ENCODE peak calls at places on chromosomes 3 and 15, in eight cellular contexts. One of them, this sample, is unnamed.
A peak's percentile ranks its signal among the peaks of the same experiment; 100 is the strongest.

GRCh38 chr15:62165029-62165792 is at the start of gene C2CD4B:
- DNase-seq in activated naive CD8-positive, alpha-beta T cell treated with anti-CD3 and anti-CD28 coated beads, Interleukin-2, amount 50 U/mL, for 24 hours: peak; percentile 33
- DNase-seq in RPMI8226: peak; percentile 61
- DNase-seq in stimulated activated CD4-positive, alpha-beta T cell treated with anti-CD3 and anti-CD28 coated beads, Interleukin-4, amount 100 ng/mL, for 48 hours: peak; percentile 19
- DNase-seq in T-helper 22 cell: no peak
- DNase-seq in NCI-H2171: no peak
- DNase-seq in activated naive CD4-positive, alpha-beta T cell treated with anti-CD3 and anti-CD28 coated beads, Interleukin-2, amount 50 U/mL, for 16 hours: no peak
- DNase-seq in M059J: peak; percentile 3
- DNase-seq in this sample: no peak

GRCh38 chr3:46561951-46562350 is 4.2 kb downstream of the LRRC2 start:
- DNase-seq in activated naive CD8-positive, alpha-beta T cell treated with anti-CD3 and anti-CD28 coated beads, Interleukin-2, amount 50 U/mL, for 24 hours: no peak
- DNase-seq in RPMI8226: no peak
- DNase-seq in stimulated activated CD4-positive, alpha-beta T cell treated with anti-CD3 and anti-CD28 coated beads, Interleukin-4, amount 100 ng/mL, for 48 hours: no peak
- DNase-seq in T-helper 22 cell: no peak
- DNase-seq in NCI-H2171: no peak
- DNase-seq in activated naive CD4-positive, alpha-beta T cell treated with anti-CD3 and anti-CD28 coated beads, Interleukin-2, amount 50 U/mL, for 16 hours: no peak
- DNase-seq in M059J: peak; percentile 66
- DNase-seq in this sample: no peak

GRCh38 chr3:46897031-46897430 is 19.5 kb downstream of the PTH1R start:
- DNase-seq in activated naive CD8-positive, alpha-beta T cell treated with anti-CD3 and anti-CD28 coated beads, Interleukin-2, amount 50 U/mL, for 24 hours: no peak
- DNase-seq in RPMI8226: no peak
- DNase-seq in stimulated activated CD4-positive, alpha-beta T cell treated with anti-CD3 and anti-CD28 coated beads, Interleukin-4, amount 100 ng/mL, for 48 hours: no peak
- DNase-seq in T-helper 22 cell: no peak
- DNase-seq in NCI-H2171: no peak
- DNase-seq in activated naive CD4-positive, alpha-beta T cell treated with anti-CD3 and anti-CD28 coated beads, Interleukin-2, amount 50 U/mL, for 16 hours: no peak
- DNase-seq in M059J: no peak
- DNase-seq in this sample: no peak

GRCh38 chr3:27570421-27571106 is 86.4 kb upstream of the SLC4A7 start:
- DNase-seq in activated naive CD8-positive, alpha-beta T cell treated with anti-CD3 and anti-CD28 coated beads, Interleukin-2, amount 50 U/mL, for 24 hours: no peak
- DNase-seq in RPMI8226: no peak
- DNase-seq in stimulated activated CD4-positive, alpha-beta T cell treated with anti-CD3 and anti-CD28 coated beads, Interleukin-4, amount 100 ng/mL, for 48 hours: no peak
- DNase-seq in T-helper 22 cell: no peak
- DNase-seq in NCI-H2171: no peak
- DNase-seq in activated naive CD4-positive, alpha-beta T cell treated with anti-CD3 and anti-CD28 coated beads, Interleukin-2, amount 50 U/mL, for 16 hours: no peak
- DNase-seq in M059J: peak; percentile 36
- DNase-seq in this sample: no peak

GRCh38 chr3:147699175-147699838 is 290.1 kb downstream of the ZIC1 start:
- DNase-seq in activated naive CD8-positive, alpha-beta T cell treated with anti-CD3 and anti-CD28 coated beads, Interleukin-2, amount 50 U/mL, for 24 hours: no peak
- DNase-seq in RPMI8226: no peak
- DNase-seq in stimulated activated CD4-positive, alpha-beta T cell treated with anti-CD3 and anti-CD28 coated beads, Interleukin-4, amount 100 ng/mL, for 48 hours: no peak
- DNase-seq in T-helper 22 cell: no peak
- DNase-seq in NCI-H2171: no peak
- DNase-seq in activated naive CD4-positive, alpha-beta T cell treated with anti-CD3 and anti-CD28 coated beads, Interleukin-2, amount 50 U/mL, for 16 hours: no peak
- DNase-seq in M059J: peak; percentile 65
- DNase-seq in this sample: peak; percentile 59

GRCh38 chr3:185401319-185401955 is 38.5 kb downstream of the MAP3K13 start:
- DNase-seq in activated naive CD8-positive, alpha-beta T cell treated with anti-CD3 and anti-CD28 coated beads, Interleukin-2, amount 50 U/mL, for 24 hours: no peak
- DNase-seq in RPMI8226: no peak
- DNase-seq in stimulated activated CD4-positive, alpha-beta T cell treated with anti-CD3 and anti-CD28 coated beads, Interleukin-4, amount 100 ng/mL, for 48 hours: no peak
- DNase-seq in T-helper 22 cell: no peak
- DNase-seq in NCI-H2171: peak; percentile 48
- DNase-seq in activated naive CD4-positive, alpha-beta T cell treated with anti-CD3 and anti-CD28 coated beads, Interleukin-2, amount 50 U/mL, for 16 hours: no peak
- DNase-seq in M059J: peak; percentile 16
- DNase-seq in this sample: no peak

GRCh38 chr3:172098698-172099494 is 59.5 kb downstream of the FNDC3B start:
- DNase-seq in activated naive CD8-positive, alpha-beta T cell treated with anti-CD3 and anti-CD28 coated beads, Interleukin-2, amount 50 U/mL, for 24 hours: no peak
- DNase-seq in RPMI8226: no peak
- DNase-seq in stimulated activated CD4-positive, alpha-beta T cell treated with anti-CD3 and anti-CD28 coated beads, Interleukin-4, amount 100 ng/mL, for 48 hours: no peak
- DNase-seq in T-helper 22 cell: no peak
- DNase-seq in NCI-H2171: no peak
- DNase-seq in activated naive CD4-positive, alpha-beta T cell treated with anti-CD3 and anti-CD28 coated beads, Interleukin-2, amount 50 U/mL, for 16 hours: no peak
- DNase-seq in M059J: no peak
- DNase-seq in this sample: no peak

GRCh38 chr15:50907866-50908208 is 646 bp upstream of the AP4E1 start:
- DNase-seq in activated naive CD8-positive, alpha-beta T cell treated with anti-CD3 and anti-CD28 coated beads, Interleukin-2, amount 50 U/mL, for 24 hours: peak; percentile 59
- DNase-seq in RPMI8226: peak; percentile 63
- DNase-seq in stimulated activated CD4-positive, alpha-beta T cell treated with anti-CD3 and anti-CD28 coated beads, Interleukin-4, amount 100 ng/mL, for 48 hours: peak; percentile 42
- DNase-seq in T-helper 22 cell: peak; percentile 24
- DNase-seq in NCI-H2171: peak; percentile 34
- DNase-seq in activated naive CD4-positive, alpha-beta T cell treated with anti-CD3 and anti-CD28 coated beads, Interleukin-2, amount 50 U/mL, for 16 hours: peak; percentile 47
- DNase-seq in M059J: peak; percentile 49
- DNase-seq in this sample: no peak

GRCh38 chr3:5498981-5499380 is 311.5 kb downstream of the EDEM1 start:
- DNase-seq in activated naive CD8-positive, alpha-beta T cell treated with anti-CD3 and anti-CD28 coated beads, Interleukin-2, amount 50 U/mL, for 24 hours: no peak
- DNase-seq in RPMI8226: no peak
- DNase-seq in stimulated activated CD4-positive, alpha-beta T cell treated with anti-CD3 and anti-CD28 coated beads, Interleukin-4, amount 100 ng/mL, for 48 hours: no peak
- DNase-seq in T-helper 22 cell: no peak
- DNase-seq in NCI-H2171: no peak
- DNase-seq in activated naive CD4-positive, alpha-beta T cell treated with anti-CD3 and anti-CD28 coated beads, Interleukin-2, amount 50 U/mL, for 16 hours: no peak
- DNase-seq in M059J: no peak
- DNase-seq in this sample: no peak

GRCh38 chr3:52925405-52926313 is 28.3 kb upstream of the STIMATE start:
- DNase-seq in activated naive CD8-positive, alpha-beta T cell treated with anti-CD3 and anti-CD28 coated beads, Interleukin-2, amount 50 U/mL, for 24 hours: no peak
- DNase-seq in RPMI8226: no peak
- DNase-seq in stimulated activated CD4-positive, alpha-beta T cell treated with anti-CD3 and anti-CD28 coated beads, Interleukin-4, amount 100 ng/mL, for 48 hours: no peak
- DNase-seq in T-helper 22 cell: no peak
- DNase-seq in NCI-H2171: no peak
- DNase-seq in activated naive CD4-positive, alpha-beta T cell treated with anti-CD3 and anti-CD28 coated beads, Interleukin-2, amount 50 U/mL, for 16 hours: no peak
- DNase-seq in M059J: no peak
- DNase-seq in this sample: no peak

GRCh38 chr15:50944692-50945091 is 36.2 kb downstream of the AP4E1 start:
- DNase-seq in activated naive CD8-positive, alpha-beta T cell treated with anti-CD3 and anti-CD28 coated beads, Interleukin-2, amount 50 U/mL, for 24 hours: no peak
- DNase-seq in RPMI8226: no peak
- DNase-seq in stimulated activated CD4-positive, alpha-beta T cell treated with anti-CD3 and anti-CD28 coated beads, Interleukin-4, amount 100 ng/mL, for 48 hours: no peak
- DNase-seq in T-helper 22 cell: no peak
- DNase-seq in NCI-H2171: no peak
- DNase-seq in activated naive CD4-positive, alpha-beta T cell treated with anti-CD3 and anti-CD28 coated beads, Interleukin-2, amount 50 U/mL, for 16 hours: no peak
- DNase-seq in M059J: no peak
- DNase-seq in this sample: no peak

GRCh38 chr3:132343018-132343612 is 25.9 kb downstream of the ACP3 start:
- DNase-seq in activated naive CD8-positive, alpha-beta T cell treated with anti-CD3 and anti-CD28 coated beads, Interleukin-2, amount 50 U/mL, for 24 hours: peak; percentile 5
- DNase-seq in RPMI8226: peak; percentile 54
- DNase-seq in stimulated activated CD4-positive, alpha-beta T cell treated with anti-CD3 and anti-CD28 coated beads, Interleukin-4, amount 100 ng/mL, for 48 hours: peak; percentile 2
- DNase-seq in T-helper 22 cell: no peak
- DNase-seq in NCI-H2171: no peak
- DNase-seq in activated naive CD4-positive, alpha-beta T cell treated with anti-CD3 and anti-CD28 coated beads, Interleukin-2, amount 50 U/mL, for 16 hours: no peak
- DNase-seq in M059J: peak; percentile 59
- DNase-seq in this sample: peak; percentile 23

GRCh38 chr3:195260286-195260905 is 10.6 kb downstream of the XXYLT1 start:
- DNase-seq in activated naive CD8-positive, alpha-beta T cell treated with anti-CD3 and anti-CD28 coated beads, Interleukin-2, amount 50 U/mL, for 24 hours: no peak
- DNase-seq in RPMI8226: no peak
- DNase-seq in stimulated activated CD4-positive, alpha-beta T cell treated with anti-CD3 and anti-CD28 coated beads, Interleukin-4, amount 100 ng/mL, for 48 hours: no peak
- DNase-seq in T-helper 22 cell: no peak
- DNase-seq in NCI-H2171: no peak
- DNase-seq in activated naive CD4-positive, alpha-beta T cell treated with anti-CD3 and anti-CD28 coated beads, Interleukin-2, amount 50 U/mL, for 16 hours: peak; percentile 21
- DNase-seq in M059J: peak; percentile 34
- DNase-seq in this sample: no peak

GRCh38 chr3:33089515-33089914 is 7.4 kb downstream of the GLB1 start:
- DNase-seq in activated naive CD8-positive, alpha-beta T cell treated with anti-CD3 and anti-CD28 coated beads, Interleukin-2, amount 50 U/mL, for 24 hours: no peak
- DNase-seq in RPMI8226: no peak
- DNase-seq in stimulated activated CD4-positive, alpha-beta T cell treated with anti-CD3 and anti-CD28 coated beads, Interleukin-4, amount 100 ng/mL, for 48 hours: no peak
- DNase-seq in T-helper 22 cell: no peak
- DNase-seq in NCI-H2171: no peak
- DNase-seq in activated naive CD4-positive, alpha-beta T cell treated with anti-CD3 and anti-CD28 coated beads, Interleukin-2, amount 50 U/mL, for 16 hours: no peak
- DNase-seq in M059J: no peak
- DNase-seq in this sample: no peak

GRCh38 chr15:55917881-55918296 is 75.5 kb downstream of the NEDD4 start:
- DNase-seq in activated naive CD8-positive, alpha-beta T cell treated with anti-CD3 and anti-CD28 coated beads, Interleukin-2, amount 50 U/mL, for 24 hours: no peak
- DNase-seq in RPMI8226: peak; percentile 50
- DNase-seq in stimulated activated CD4-positive, alpha-beta T cell treated with anti-CD3 and anti-CD28 coated beads, Interleukin-4, amount 100 ng/mL, for 48 hours: no peak
- DNase-seq in T-helper 22 cell: no peak
- DNase-seq in NCI-H2171: peak; percentile 6
- DNase-seq in activated naive CD4-positive, alpha-beta T cell treated with anti-CD3 and anti-CD28 coated beads, Interleukin-2, amount 50 U/mL, for 16 hours: no peak
- DNase-seq in M059J: peak; percentile 95
- DNase-seq in this sample: peak; percentile 75

GRCh38 chr3:147620906-147621305 is 211.7 kb downstream of the ZIC1 start:
- DNase-seq in activated naive CD8-positive, alpha-beta T cell treated with anti-CD3 and anti-CD28 coated beads, Interleukin-2, amount 50 U/mL, for 24 hours: no peak
- DNase-seq in RPMI8226: no peak
- DNase-seq in stimulated activated CD4-positive, alpha-beta T cell treated with anti-CD3 and anti-CD28 coated beads, Interleukin-4, amount 100 ng/mL, for 48 hours: no peak
- DNase-seq in T-helper 22 cell: no peak
- DNase-seq in NCI-H2171: no peak
- DNase-seq in activated naive CD4-positive, alpha-beta T cell treated with anti-CD3 and anti-CD28 coated beads, Interleukin-2, amount 50 U/mL, for 16 hours: no peak
- DNase-seq in M059J: no peak
- DNase-seq in this sample: no peak

GRCh38 chr3:185549111-185549510 is 3.3 kb downstream of the LIPH start:
- DNase-seq in activated naive CD8-positive, alpha-beta T cell treated with anti-CD3 and anti-CD28 coated beads, Interleukin-2, amount 50 U/mL, for 24 hours: no peak
- DNase-seq in RPMI8226: peak; percentile 49
- DNase-seq in stimulated activated CD4-positive, alpha-beta T cell treated with anti-CD3 and anti-CD28 coated beads, Interleukin-4, amount 100 ng/mL, for 48 hours: no peak
- DNase-seq in T-helper 22 cell: no peak
- DNase-seq in NCI-H2171: no peak
- DNase-seq in activated naive CD4-positive, alpha-beta T cell treated with anti-CD3 and anti-CD28 coated beads, Interleukin-2, amount 50 U/mL, for 16 hours: no peak
- DNase-seq in M059J: peak; percentile 99
- DNase-seq in this sample: peak; percentile 97

GRCh38 chr3:120846073-120846472 is 61.9 kb upstream of the STXBP5L start:
- DNase-seq in activated naive CD8-positive, alpha-beta T cell treated with anti-CD3 and anti-CD28 coated beads, Interleukin-2, amount 50 U/mL, for 24 hours: no peak
- DNase-seq in RPMI8226: no peak
- DNase-seq in stimulated activated CD4-positive, alpha-beta T cell treated with anti-CD3 and anti-CD28 coated beads, Interleukin-4, amount 100 ng/mL, for 48 hours: no peak
- DNase-seq in T-helper 22 cell: no peak
- DNase-seq in NCI-H2171: no peak
- DNase-seq in activated naive CD4-positive, alpha-beta T cell treated with anti-CD3 and anti-CD28 coated beads, Interleukin-2, amount 50 U/mL, for 16 hours: no peak
- DNase-seq in M059J: no peak
- DNase-seq in this sample: no peak

GRCh38 chr15:44099671-44100070 is 95.4 kb downstream of the FRMD5 start:
- DNase-seq in activated naive CD8-positive, alpha-beta T cell treated with anti-CD3 and anti-CD28 coated beads, Interleukin-2, amount 50 U/mL, for 24 hours: no peak
- DNase-seq in RPMI8226: no peak
- DNase-seq in stimulated activated CD4-positive, alpha-beta T cell treated with anti-CD3 and anti-CD28 coated beads, Interleukin-4, amount 100 ng/mL, for 48 hours: no peak
- DNase-seq in T-helper 22 cell: no peak
- DNase-seq in NCI-H2171: no peak
- DNase-seq in activated naive CD4-positive, alpha-beta T cell treated with anti-CD3 and anti-CD28 coated beads, Interleukin-2, amount 50 U/mL, for 16 hours: no peak
- DNase-seq in M059J: no peak
- DNase-seq in this sample: peak; percentile 58

GRCh38 chr15:64305261-64305660 is 50.7 kb downstream of the CSNK1G1 start:
- DNase-seq in activated naive CD8-positive, alpha-beta T cell treated with anti-CD3 and anti-CD28 coated beads, Interleukin-2, amount 50 U/mL, for 24 hours: no peak
- DNase-seq in RPMI8226: no peak
- DNase-seq in stimulated activated CD4-positive, alpha-beta T cell treated with anti-CD3 and anti-CD28 coated beads, Interleukin-4, amount 100 ng/mL, for 48 hours: no peak
- DNase-seq in T-helper 22 cell: no peak
- DNase-seq in NCI-H2171: no peak
- DNase-seq in activated naive CD4-positive, alpha-beta T cell treated with anti-CD3 and anti-CD28 coated beads, Interleukin-2, amount 50 U/mL, for 16 hours: no peak
- DNase-seq in M059J: peak; percentile 12
- DNase-seq in this sample: no peak

GRCh38 chr3:142912440-142913172 is 23.7 kb upstream of the PCOLCE2 start:
- DNase-seq in activated naive CD8-positive, alpha-beta T cell treated with anti-CD3 and anti-CD28 coated beads, Interleukin-2, amount 50 U/mL, for 24 hours: no peak
- DNase-seq in RPMI8226: no peak
- DNase-seq in stimulated activated CD4-positive, alpha-beta T cell treated with anti-CD3 and anti-CD28 coated beads, Interleukin-4, amount 100 ng/mL, for 48 hours: no peak
- DNase-seq in T-helper 22 cell: no peak
- DNase-seq in NCI-H2171: no peak
- DNase-seq in activated naive CD4-positive, alpha-beta T cell treated with anti-CD3 and anti-CD28 coated beads, Interleukin-2, amount 50 U/mL, for 16 hours: no peak
- DNase-seq in M059J: no peak
- DNase-seq in this sample: no peak

GRCh38 chr3:122415104-122415744 is 638 bp downstream of the WDR5B start:
- DNase-seq in activated naive CD8-positive, alpha-beta T cell treated with anti-CD3 and anti-CD28 coated beads, Interleukin-2, amount 50 U/mL, for 24 hours: peak; percentile 42
- DNase-seq in RPMI8226: peak; percentile 87
- DNase-seq in stimulated activated CD4-positive, alpha-beta T cell treated with anti-CD3 and anti-CD28 coated beads, Interleukin-4, amount 100 ng/mL, for 48 hours: peak; percentile 37
- DNase-seq in T-helper 22 cell: peak; percentile 16
- DNase-seq in NCI-H2171: no peak
- DNase-seq in activated naive CD4-positive, alpha-beta T cell treated with anti-CD3 and anti-CD28 coated beads, Interleukin-2, amount 50 U/mL, for 16 hours: peak; percentile 29
- DNase-seq in M059J: peak; percentile 71
- DNase-seq in this sample: no peak

GRCh38 chr15:65851981-65852380 is 17.3 kb upstream of the RAB11A start:
- DNase-seq in activated naive CD8-positive, alpha-beta T cell treated with anti-CD3 and anti-CD28 coated beads, Interleukin-2, amount 50 U/mL, for 24 hours: no peak
- DNase-seq in RPMI8226: no peak
- DNase-seq in stimulated activated CD4-positive, alpha-beta T cell treated with anti-CD3 and anti-CD28 coated beads, Interleukin-4, amount 100 ng/mL, for 48 hours: no peak
- DNase-seq in T-helper 22 cell: no peak
- DNase-seq in NCI-H2171: no peak
- DNase-seq in activated naive CD4-positive, alpha-beta T cell treated with anti-CD3 and anti-CD28 coated beads, Interleukin-2, amount 50 U/mL, for 16 hours: no peak
- DNase-seq in M059J: no peak
- DNase-seq in this sample: no peak

GRCh38 chr3:122077293-122078234 is 22.4 kb downstream of the CD86 start:
- DNase-seq in activated naive CD8-positive, alpha-beta T cell treated with anti-CD3 and anti-CD28 coated beads, Interleukin-2, amount 50 U/mL, for 24 hours: no peak
- DNase-seq in RPMI8226: peak; percentile 71
- DNase-seq in stimulated activated CD4-positive, alpha-beta T cell treated with anti-CD3 and anti-CD28 coated beads, Interleukin-4, amount 100 ng/mL, for 48 hours: no peak
- DNase-seq in T-helper 22 cell: no peak
- DNase-seq in NCI-H2171: no peak
- DNase-seq in activated naive CD4-positive, alpha-beta T cell treated with anti-CD3 and anti-CD28 coated beads, Interleukin-2, amount 50 U/mL, for 16 hours: no peak
- DNase-seq in M059J: no peak
- DNase-seq in this sample: no peak

GRCh38 chr15:25667829-25668228 is 195.3 kb downstream of the ATP10A start:
- DNase-seq in activated naive CD8-positive, alpha-beta T cell treated with anti-CD3 and anti-CD28 coated beads, Interleukin-2, amount 50 U/mL, for 24 hours: no peak
- DNase-seq in RPMI8226: no peak
- DNase-seq in stimulated activated CD4-positive, alpha-beta T cell treated with anti-CD3 and anti-CD28 coated beads, Interleukin-4, amount 100 ng/mL, for 48 hours: no peak
- DNase-seq in T-helper 22 cell: no peak
- DNase-seq in NCI-H2171: no peak
- DNase-seq in activated naive CD4-positive, alpha-beta T cell treated with anti-CD3 and anti-CD28 coated beads, Interleukin-2, amount 50 U/mL, for 16 hours: no peak
- DNase-seq in M059J: no peak
- DNase-seq in this sample: no peak

GRCh38 chr15:82114660-82115059 is 68.8 kb upstream of the MEX3B start:
- DNase-seq in activated naive CD8-positive, alpha-beta T cell treated with anti-CD3 and anti-CD28 coated beads, Interleukin-2, amount 50 U/mL, for 24 hours: no peak
- DNase-seq in RPMI8226: no peak
- DNase-seq in stimulated activated CD4-positive, alpha-beta T cell treated with anti-CD3 and anti-CD28 coated beads, Interleukin-4, amount 100 ng/mL, for 48 hours: no peak
- DNase-seq in T-helper 22 cell: no peak
- DNase-seq in NCI-H2171: no peak
- DNase-seq in activated naive CD4-positive, alpha-beta T cell treated with anti-CD3 and anti-CD28 coated beads, Interleukin-2, amount 50 U/mL, for 16 hours: no peak
- DNase-seq in M059J: no peak
- DNase-seq in this sample: no peak

GRCh38 chr15:74040115-74040850 is 42.1 kb downstream of the GOLGA6A start:
- DNase-seq in activated naive CD8-positive, alpha-beta T cell treated with anti-CD3 and anti-CD28 coated beads, Interleukin-2, amount 50 U/mL, for 24 hours: no peak
- DNase-seq in RPMI8226: no peak
- DNase-seq in stimulated activated CD4-positive, alpha-beta T cell treated with anti-CD3 and anti-CD28 coated beads, Interleukin-4, amount 100 ng/mL, for 48 hours: no peak
- DNase-seq in T-helper 22 cell: no peak
- DNase-seq in NCI-H2171: no peak
- DNase-seq in activated naive CD4-positive, alpha-beta T cell treated with anti-CD3 and anti-CD28 coated beads, Interleukin-2, amount 50 U/mL, for 16 hours: no peak
- DNase-seq in M059J: peak; percentile 89
- DNase-seq in this sample: peak; percentile 95

GRCh38 chr3:143132246-143132980 is 12.8 kb downstream of the CHST2 start:
- DNase-seq in activated naive CD8-positive, alpha-beta T cell treated with anti-CD3 and anti-CD28 coated beads, Interleukin-2, amount 50 U/mL, for 24 hours: no peak
- DNase-seq in RPMI8226: no peak
- DNase-seq in stimulated activated CD4-positive, alpha-beta T cell treated with anti-CD3 and anti-CD28 coated beads, Interleukin-4, amount 100 ng/mL, for 48 hours: no peak
- DNase-seq in T-helper 22 cell: no peak
- DNase-seq in NCI-H2171: no peak
- DNase-seq in activated naive CD4-positive, alpha-beta T cell treated with anti-CD3 and anti-CD28 coated beads, Interleukin-2, amount 50 U/mL, for 16 hours: no peak
- DNase-seq in M059J: no peak
- DNase-seq in this sample: no peak

GRCh38 chr3:161471211-161471610 is 25.4 kb upstream of the OTOL1 start:
- DNase-seq in activated naive CD8-positive, alpha-beta T cell treated with anti-CD3 and anti-CD28 coated beads, Interleukin-2, amount 50 U/mL, for 24 hours: no peak
- DNase-seq in RPMI8226: no peak
- DNase-seq in stimulated activated CD4-positive, alpha-beta T cell treated with anti-CD3 and anti-CD28 coated beads, Interleukin-4, amount 100 ng/mL, for 48 hours: no peak
- DNase-seq in T-helper 22 cell: no peak
- DNase-seq in NCI-H2171: no peak
- DNase-seq in activated naive CD4-positive, alpha-beta T cell treated with anti-CD3 and anti-CD28 coated beads, Interleukin-2, amount 50 U/mL, for 16 hours: no peak
- DNase-seq in M059J: no peak
- DNase-seq in this sample: no peak